ENCODE peak calls at places on chromosome 11, in five cellular contexts. E, Y, F, L and H are unnamed samples.

GRCh38 chr11:126061707-126062678 is 673 bp downstream of the CDON start:
- DNase-seq in L (peak), Y (peak), E (no peak), F (peak), H (peak)

GRCh38 chr11:72720806-72721205 is 31.4 kb downstream of the ARAP1 start:
- DNase-seq in Y (no peak), L (no peak), E (no peak), F (no peak), H (no peak)

GRCh38 chr11:8814209-8814922 is 96.6 kb upstream of the AKIP1 start:
- DNase-seq in F (no peak), Y (peak), E (peak), L (no peak), H (peak)

GRCh38 chr11:125229006-125229405 is 64.5 kb downstream of the PKNOX2 start:
- DNase-seq in L (no peak), F (no peak), E (no peak), Y (no peak), H (no peak)

GRCh38 chr11:74366576-74366975 is 31.7 kb downstream of the PGM2L1 start:
- DNase-seq in E (no peak), Y (no peak), F (no peak), L (no peak), H (no peak)

GRCh38 chr11:67265633-67266423 is 445 bp upstream of the GRK2 start:
- DNase-seq in Y (peak), L (no peak), E (no peak), F (no peak), H (peak)

GRCh38 chr11:33634291-33634834 is 66.3 kb downstream of the C11orf91 start:
- DNase-seq in Y (no peak), E (peak), L (no peak), F (peak), H (no peak)

GRCh38 chr11:88101881-88102594 is 73.2 kb downstream of the RAB38 start:
- DNase-seq in Y (no peak), F (no peak), E (no peak), L (no peak), H (peak)

GRCh38 chr11:43852057-43852636 is 28.5 kb upstream of the ALKBH3 start:
- DNase-seq in F (peak), E (no peak), L (peak), Y (peak), H (peak)

GRCh38 chr11:100404907-100405306 is 282.2 kb upstream of the ARHGAP42 start:
- DNase-seq in F (no peak), Y (no peak), E (no peak), L (no peak), H (no peak)

GRCh38 chr11:83272627-83273026 is 13.5 kb downstream of the CCDC90B start:
- DNase-seq in F (no peak), E (no peak), L (no peak), Y (no peak), H (no peak)

GRCh38 chr11:35725880-35726279 is 63.3 kb downstream of the TRIM44 start:
- DNase-seq in L (no peak), Y (no peak), F (peak), E (peak), H (no peak)

GRCh38 chr11:128903248-128904041 is 12.3 kb downstream of the KCNJ5 start:
- DNase-seq in L (no peak), Y (no peak), E (peak), F (no peak), H (no peak)

GRCh38 chr11:19919050-19919561 is 206.5 kb downstream of the NAV2 start:
- DNase-seq in F (no peak), E (peak), Y (no peak), L (no peak), H (no peak)

GRCh38 chr11:126400019-126400962 is 44.8 kb downstream of the ST3GAL4 start:
- DNase-seq in E (no peak), L (no peak), Y (no peak), F (no peak), H (no peak)